ENCODE peak calls at places on chromosomes 11 and 22, in ten cellular contexts. W is mucosa of gallbladder; V is HCEC 1CT; F is small intestine; T is head of caudate nucleus; H is RWPE1; M is H1; E is T47D; G is stimulated activated CD4-positive, alpha-beta T cell treated with anti-CD3 and anti-CD28 coated beads, Interleukin-15, amount 100 ng/mL, for 1 hour; S is mesothelial cell of epicardium. O is an unnamed sample.
A peak's percentile ranks its signal among the peaks of the same experiment; 100 is the strongest.

GRCh38 chr11:76267563-76267962 is 61.3 kb upstream of the WNT11 start:
- DNase-seq in W (no peak), V (no peak), F (no peak), T (no peak), H (no peak), M (no peak), E (no peak), G (no peak), S (no peak), O (no peak)

GRCh38 chr11:553083-553948 is 7.2 kb downstream of the LMNTD2 start:
- DNase-seq in W (no peak), V (no peak), F (no peak), T (no peak), H (no peak), M (no peak), E (no peak), G (no peak), S (no peak), O (no peak)

GRCh38 chr11:18526130-18526520 is 617 bp downstream of the TSG101 start:
- DNase-seq in W (no peak), V (peak; percentile 3), F (no peak), T (no peak), H (no peak), M (no peak), E (no peak), G (no peak), S (no peak), O (no peak)

GRCh38 chr11:2586793-2587131 is 113.0 kb downstream of the KCNQ1OT1 start:
- DNase-seq in W (no peak), V (no peak), F (no peak), T (no peak), H (no peak), M (no peak), E (no peak), G (no peak), S (no peak), O (no peak)

GRCh38 chr11:130478204-130478701 is 29.8 kb downstream of the ADAMTS15 start:
- DNase-seq in W (peak; percentile 65), V (peak; percentile 91), F (peak; percentile 25), T (no peak), H (peak; percentile 80), M (no peak), E (no peak), G (no peak), S (no peak), O (no peak)

GRCh38 chr11:2445107-2445947 is 519 bp downstream of the KCNQ1 start:
- DNase-seq in W (no peak), V (no peak), F (peak; percentile 41), T (no peak), H (no peak), M (no peak), E (no peak), G (no peak), S (no peak), O (no peak)

GRCh38 chr11:64526356-64526755 is 64.7 kb upstream of the SLC22A12 start:
- DNase-seq in W (no peak), V (no peak), F (no peak), T (no peak), H (no peak), M (no peak), E (no peak), G (no peak), S (no peak), O (no peak)

GRCh38 chr11:67284811-67285540 is 4.1 kb upstream of the ANKRD13D start:
- DNase-seq in W (no peak), V (no peak), F (no peak), T (no peak), H (no peak), M (no peak), E (no peak), G (no peak), S (no peak), O (no peak)

GRCh38 chr11:102338479-102339010 is 8.5 kb upstream of the BIRC2 start:
- DNase-seq in W (no peak), V (no peak), F (peak; percentile 40), T (no peak), H (no peak), M (no peak), E (no peak), G (no peak), S (no peak), O (no peak)

GRCh38 chr11:59562292-59562691 is 51.0 kb downstream of the OR4D9 start:
- DNase-seq in W (no peak), V (no peak), F (no peak), T (no peak), H (no peak), M (no peak), E (no peak), G (no peak), S (no peak), O (no peak)

GRCh38 chr22:46547179-46547882 is 9.9 kb upstream of the CELSR1 start:
- DNase-seq in W (no peak), V (peak; percentile 69), F (no peak), T (no peak), H (peak; percentile 77), M (no peak), E (no peak), G (no peak), S (peak; percentile 66), O (no peak)

GRCh38 chr22:34129691-34130486 is 209.6 kb upstream of the LARGE1 start:
- DNase-seq in W (no peak), V (no peak), F (peak; percentile 70), T (no peak), H (no peak), M (no peak), E (no peak), G (no peak), S (no peak), O (no peak)

GRCh38 chr11:106456651-106457050 is 379.2 kb downstream of the AASDHPPT start:
- DNase-seq in W (no peak), V (no peak), F (no peak), T (no peak), H (peak; percentile 3), M (no peak), E (peak; percentile 49), G (no peak), S (no peak), O (no peak)

GRCh38 chr22:17746916-17747315 is 27.4 kb downstream of the BID start:
- DNase-seq in W (no peak), V (no peak), F (no peak), T (no peak), H (no peak), M (no peak), E (no peak), G (no peak), S (no peak), O (no peak)

GRCh38 chr11:1047576-1048156 is 11.1 kb upstream of the MUC6 start:
- DNase-seq in W (no peak), V (no peak), F (no peak), T (no peak), H (no peak), M (no peak), E (no peak), G (no peak), S (no peak), O (no peak)

GRCh38 chr22:47504962-47505361 is 742.5 kb downstream of the TBC1D22A start:
- DNase-seq in W (no peak), V (no peak), F (no peak), T (no peak), H (no peak), M (no peak), E (no peak), G (no peak), S (no peak), O (no peak)

GRCh38 chr11:2766166-2766565 is 66.4 kb upstream of the KCNQ1OT1 start:
- DNase-seq in W (peak; percentile 7), V (no peak), F (no peak), T (no peak), H (no peak), M (no peak), E (no peak), G (no peak), S (no peak), O (no peak)

GRCh38 chr22:49753961-49754673 is 73.6 kb downstream of the BRD1 start:
- DNase-seq in W (no peak), V (no peak), F (peak; percentile 31), T (no peak), H (no peak), M (no peak), E (no peak), G (no peak), S (no peak), O (peak; percentile 46)

GRCh38 chr22:19709063-19709769 is 5.1 kb upstream of the SEPTIN5 start:
- DNase-seq in W (no peak), V (no peak), F (no peak), T (no peak), H (no peak), M (no peak), E (peak; percentile 27), G (no peak), S (no peak), O (no peak)

GRCh38 chr22:39960791-39961746 is 872 bp downstream of the TMA7B start:
- DNase-seq in W (peak; percentile 34), V (peak; percentile 98), F (peak; percentile 64), T (no peak), H (no peak), M (no peak), E (no peak), G (peak; percentile 20), S (no peak), O (no peak)

GRCh38 chr22:17065433-17065832 is 19.4 kb upstream of the IL17RA start:
- DNase-seq in W (no peak), V (no peak), F (no peak), T (no peak), H (no peak), M (no peak), E (no peak), G (no peak), S (no peak), O (no peak)

GRCh38 chr22:22779213-22779612 is 108.4 kb upstream of the IGLL5 start:
- DNase-seq in W (no peak), V (no peak), F (no peak), T (no peak), H (no peak), M (no peak), E (no peak), G (no peak), S (no peak), O (no peak)

GRCh38 chr11:70437111-70437784 is 38.9 kb downstream of the CTTN start:
- DNase-seq in W (no peak), V (no peak), F (no peak), T (no peak), H (no peak), M (no peak), E (no peak), G (no peak), S (no peak), O (no peak)

GRCh38 chr11:78149646-78150045 is 10.2 kb upstream of the ALG8 start:
- DNase-seq in W (no peak), V (peak; percentile 92), F (peak; percentile 10), T (peak; percentile 21), H (peak; percentile 39), M (no peak), E (peak; percentile 67), G (no peak), S (no peak), O (no peak)

GRCh38 chr11:1300569-1301187 is 8.8 kb downstream of the TOLLIP start:
- DNase-seq in W (no peak), V (no peak), F (no peak), T (no peak), H (no peak), M (no peak), E (no peak), G (no peak), S (peak; percentile 28), O (peak; percentile 24)

GRCh38 chr11:102406099-102406498 is 46.5 kb downstream of the TMEM123 start:
- DNase-seq in W (no peak), V (no peak), F (no peak), T (no peak), H (no peak), M (no peak), E (no peak), G (no peak), S (no peak), O (no peak)

GRCh38 chr11:2096001-2096918 is 42.9 kb downstream of the IGF2 start:
- DNase-seq in W (no peak), V (peak; percentile 46), F (no peak), T (no peak), H (no peak), M (no peak), E (no peak), G (no peak), S (peak; percentile 14), O (no peak)

GRCh38 chr11:110376711-110377324 is 52.9 kb upstream of the FDX1 start:
- DNase-seq in W (peak; percentile 57), V (peak; percentile 86), F (peak; percentile 64), T (peak; percentile 16), H (peak; percentile 77), M (peak; percentile 25), E (peak; percentile 94), G (no peak), S (peak; percentile 78), O (peak; percentile 90)

O was measured in NCI-H2029.